ENCODE peak calls at places on chromosomes 4 and X, in four cellular contexts. Y is HepG2, Z is K562, Q is GM12878. W is an unnamed sample.
A peak's percentile ranks its signal among the peaks of the same experiment; 100 is the strongest.

GRCh38 chrX:65758505-65758904 is 91.1 kb downstream of the MSN start:
- DNase-seq in Q (no peak), Z (no peak), Y (no peak), W (no peak)

GRCh38 chr4:78058591-78059523 is 1.7 kb downstream of the FRAS1 start:
- DNase-seq in Y (peak; percentile 19), Z (no peak), Q (no peak), W (peak; percentile 71)

GRCh38 chrX:117973175-117974075 is 143.2 kb downstream of the KLHL13 start:
- DNase-seq in Y (no peak), Q (no peak), Z (no peak), W (no peak)

GRCh38 chrX:110665636-110666035 is 130.0 kb downstream of the CHRDL1 start:
- DNase-seq in Q (no peak), Y (peak; percentile 7), Z (peak; percentile 11), W (peak; percentile 51)

GRCh38 chr4:16516796-16517413 is 290.6 kb upstream of the TAPT1 start:
- DNase-seq in Q (no peak), Z (no peak), Y (no peak), W (peak; percentile 24)

GRCh38 chr4:150940123-150940522 is 75.0 kb downstream of the LRBA start:
- DNase-seq in Q (no peak), Z (no peak), Y (no peak), W (no peak)

GRCh38 chr4:63106600-63106999 is 1302.7 kb downstream of the TECRL start:
- DNase-seq in Q (no peak), Y (no peak), Z (no peak), W (no peak)

GRCh38 chr4:40180356-40180755 is 16.5 kb upstream of the RHOH start:
- DNase-seq in Y (no peak), Q (no peak), Z (no peak), W (no peak)

GRCh38 chr4:77618383-77619241 is 13.0 kb downstream of the CXCL13 start:
- DNase-seq in Q (no peak), Z (peak; percentile 61), Y (peak; percentile 40), W (peak; percentile 79)

GRCh38 chr4:86857341-86858052 is 8.3 kb upstream of the SLC10A6 start:
- DNase-seq in Y (no peak), Z (no peak), Q (no peak), W (peak; percentile 30)

DNA sequence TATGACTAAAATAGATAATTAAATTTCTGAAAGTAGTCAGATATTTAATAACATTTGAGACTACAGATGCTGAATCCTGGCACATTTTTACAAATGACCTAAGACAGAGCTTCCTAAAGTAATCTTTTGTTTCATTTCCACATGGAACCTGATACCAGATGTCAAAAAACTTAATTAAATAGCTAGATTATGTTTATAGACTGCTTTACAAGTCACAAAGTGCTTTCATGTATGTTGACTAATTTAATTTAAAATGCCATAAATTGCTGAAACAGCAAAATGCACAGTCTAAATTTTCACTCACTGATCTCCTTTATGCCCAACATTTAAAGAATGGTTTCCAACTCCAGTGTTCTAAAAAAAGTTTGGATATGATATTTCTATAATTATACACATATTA is 299.1 kb upstream of the TBX22 start:
- DNase-seq in Q (no peak), Y (no peak), Z (no peak), W (no peak)
- TF ChIP-seq ETV6 in Q (no peak), Y (no peak), Z (no peak), W (no peak)

GRCh38 chrX:37755073-37755472 is 24.8 kb upstream of the CYBB start:
- DNase-seq in Q (peak; percentile 67), Y (no peak), Z (no peak), W (no peak)

GRCh38 chrX:37757082-37757481 is 22.8 kb upstream of the CYBB start:
- DNase-seq in Z (no peak), Y (no peak), Q (no peak), W (no peak)

GRCh38 chrX:37754518-37754917 is 25.3 kb upstream of the CYBB start:
- DNase-seq in Q (no peak), Z (no peak), Y (no peak), W (no peak)

GRCh38 chrX:37753384-37753783 is 26.5 kb upstream of the CYBB start:
- DNase-seq in Q (no peak), Y (no peak), Z (no peak), W (no peak)

DNA sequence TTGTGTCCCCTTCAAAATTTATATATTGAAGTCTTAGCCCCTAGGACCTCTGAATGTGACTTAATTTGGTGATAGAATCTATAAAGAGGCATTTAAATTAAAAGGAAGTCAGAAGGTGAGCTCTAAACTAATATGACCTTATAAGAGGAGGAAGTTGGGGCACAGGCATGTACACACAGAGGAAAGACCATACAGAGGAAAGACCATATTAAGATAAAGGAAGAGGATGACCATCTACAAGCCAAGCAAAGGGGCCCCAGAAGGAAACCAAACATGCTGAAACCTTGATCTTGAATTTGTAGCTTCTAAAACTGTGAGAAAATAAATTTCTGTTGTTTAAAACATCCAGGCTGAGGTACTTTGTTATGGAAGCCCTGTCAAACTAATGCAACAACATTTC is 26.9 kb upstream of the CYBB start:
- DNase-seq in Y (no peak), Z (no peak), Q (no peak), W (no peak)
- TF ChIP-seq ETV6 in Y (no peak), Z (no peak), Q (no peak), W (no peak)

DNA sequence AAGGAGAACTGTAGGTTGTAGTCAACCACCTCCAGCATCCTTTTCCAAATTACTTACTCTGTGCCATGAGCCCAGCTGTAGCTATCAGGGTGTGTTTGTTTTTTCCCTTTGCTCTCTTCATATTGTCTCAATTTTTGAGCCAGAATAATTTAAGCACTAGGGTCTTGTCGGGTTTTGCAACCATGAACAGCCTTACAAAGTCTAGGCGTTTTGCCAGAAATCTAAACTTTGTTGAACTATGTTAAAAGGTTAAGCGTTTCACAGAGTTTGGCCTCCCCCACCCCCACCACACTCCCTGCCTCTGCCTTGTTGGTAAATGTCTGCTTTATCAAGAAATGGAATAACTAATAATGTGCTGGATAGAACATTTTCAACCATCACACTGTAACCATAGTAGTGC is 190.6 kb upstream of the TTC29 start:
- DNase-seq in Q (no peak), Z (no peak), Y (no peak), W (no peak)
- TF ChIP-seq ETV6 in Q (no peak), Z (no peak), Y (no peak), W (no peak)

DNA sequence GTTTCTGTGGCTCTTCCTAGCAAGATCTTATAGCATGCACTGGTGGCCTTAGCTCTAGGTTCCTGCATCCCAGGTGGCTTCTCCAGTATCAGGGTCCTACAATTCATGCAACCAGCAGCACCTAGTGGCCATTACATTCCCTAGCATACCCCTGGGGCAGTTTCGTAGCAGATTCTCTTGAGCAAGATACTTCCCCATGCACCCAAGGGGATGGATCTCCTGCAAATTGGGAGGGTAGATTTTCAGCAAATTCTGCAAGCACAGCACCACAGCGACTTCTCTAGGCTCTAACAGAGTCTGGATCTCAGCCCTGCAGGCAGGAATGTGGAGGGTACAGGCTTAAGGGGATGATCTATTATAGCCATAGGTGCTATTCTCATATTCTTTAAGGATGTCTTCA is 13.1 kb upstream of the SLC9B1 start:
- DNase-seq in Q (no peak), Y (peak; percentile 52), Z (peak; percentile 46), W (peak; percentile 60)
- TF ChIP-seq ETV6 in Q (no peak), Y (no peak), Z (no peak), W (no peak)

GRCh38 chr4:159312236-159312635 is 209.4 kb downstream of the RAPGEF2 start:
- DNase-seq in Y (no peak), Z (no peak), Q (no peak), W (no peak)

GRCh38 chr4:159305129-159305528 is 202.2 kb downstream of the RAPGEF2 start:
- DNase-seq in Y (no peak), Z (no peak), Q (no peak), W (no peak)

GRCh38 chr4:159307929-159308328 is 205.1 kb downstream of the RAPGEF2 start:
- DNase-seq in Y (no peak), Z (no peak), Q (no peak), W (no peak)

GRCh38 chr4:159303435-159303834 is 200.6 kb downstream of the RAPGEF2 start:
- DNase-seq in Z (no peak), Q (no peak), Y (no peak), W (no peak)

GRCh38 chr4:159308571-159309340 is 205.9 kb downstream of the RAPGEF2 start:
- DNase-seq in Y (no peak), Q (no peak), Z (no peak), W (no peak)
- TF ChIP-seq ETV6 in Y (no peak), Q (no peak), Z (no peak), W (no peak)

GRCh38 chr4:57854748-57855147 is 744.6 kb upstream of the IGFBP7 start:
- DNase-seq in Y (no peak), Z (no peak), Q (no peak), W (no peak)
- TF ChIP-seq ETV6 in Y (no peak), Z (no peak), Q (no peak), W (no peak)

DNA sequence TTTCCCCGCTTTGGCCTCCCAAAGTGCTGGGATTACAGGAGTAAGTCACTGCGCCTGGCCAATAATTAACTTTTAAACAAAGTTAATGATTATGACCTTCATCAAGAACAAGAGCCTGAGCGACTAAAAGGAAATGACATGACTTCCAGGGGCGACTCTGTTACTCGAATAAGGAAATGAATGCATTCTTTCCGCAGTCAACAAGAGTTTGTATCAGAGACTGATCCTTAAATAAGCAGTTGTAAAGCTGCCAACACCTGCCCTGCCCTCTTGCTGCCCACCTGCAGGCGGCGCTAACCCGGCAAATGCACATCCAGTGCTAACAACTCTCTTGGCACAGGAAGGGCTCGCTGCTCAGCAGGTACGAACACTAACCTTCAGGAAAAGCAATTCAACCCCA is 27.3 kb downstream of the WDR1 start:
- DNase-seq in Q (no peak), Z (no peak), Y (peak; percentile 7), W (peak; percentile 44)
- TF ChIP-seq ETV6 in Q (no peak), Z (no peak), Y (no peak), W (no peak)

W was measured in WTC11.